ENCODE peak calls at places on chromosome 19, in five cellular contexts. M, Q, R, Y and W are unnamed samples.

GRCh38 chr19:35661995-35662340 is 4.3 kb upstream of the UPK1A start:
- DNase-seq in M (no peak), Q (no peak), R (no peak), Y (no peak), W (no peak)

GRCh38 chr19:42276821-42277220 is 7.8 kb downstream of the CIC start:
- DNase-seq in M (no peak), Q (no peak), R (no peak), Y (no peak), W (no peak)

GRCh38 chr19:29843180-29844051 is 31.6 kb downstream of the CCNE1 start:
- DNase-seq in M (peak; percentile 6), Q (peak; percentile 39), R (no peak), Y (no peak), W (no peak)

GRCh38 chr19:2381151-2381822 is 21.2 kb downstream of the TMPRSS9 start:
- DNase-seq in M (no peak), Q (peak; percentile 43), R (no peak), Y (no peak), W (no peak)

GRCh38 chr19:19098703-19099632 is 35.2 kb downstream of the SLC25A42 start:
- DNase-seq in M (no peak), Q (no peak), R (no peak), Y (no peak), W (no peak)

GRCh38 chr19:10352764-10353671 is 13.6 kb upstream of the ICAM3 start:
- DNase-seq in M (peak; percentile 81), Q (no peak), R (no peak), Y (no peak), W (no peak)

GRCh38 chr19:12464769-12465725 is 19.6 kb downstream of the ZNF709 start:
- DNase-seq in M (no peak), Q (no peak), R (no peak), Y (no peak), W (no peak)

GRCh38 chr19:1223018-1223855 is 14.6 kb downstream of the CBARP start:
- DNase-seq in M (no peak), Q (peak; percentile 67), R (peak; percentile 46), Y (no peak), W (no peak)

GRCh38 chr19:16895467-16896097 is 6.8 kb downstream of the F2RL3 start:
- DNase-seq in M (no peak), Q (no peak), R (no peak), Y (no peak), W (no peak)

GRCh38 chr19:41219924-41220567 is 1.0 kb downstream of the AXL start:
- DNase-seq in M (no peak), Q (peak; percentile 74), R (no peak), Y (no peak), W (peak; percentile 25)